ENCODE peak calls at places on chromosomes 16 and 17, in five cellular contexts. W, Q, C, M and A are unnamed samples. For H3K27me3, the result is how much of the 10 kb centered on the place peaks cover.

GRCh38 chr17:72122002-72122310 is 1.1 kb downstream of the SOX9 start:
- DNase-seq in W (no peak), Q (no peak), C (peak), M (no peak), A (no peak)

GRCh38 chr17:39872700-39873099 is 4.7 kb downstream of the ZPBP2 start:
- DNase-seq in W (no peak), Q (peak), C (peak), M (no peak), A (peak)

GRCh38 chr17:20028436-20028835 is 19.3 kb downstream of the SPECC1 start:
- DNase-seq in W (no peak), Q (no peak), C (no peak), M (no peak), A (no peak)

GRCh38 chr16:73154063-73154870 is 106.3 kb upstream of the ZFHX3 start:
- DNase-seq in W (no peak), Q (no peak), C (peak), M (no peak), A (no peak)

GRCh38 chr16:15993541-15993940 is 44.1 kb downstream of the ABCC1 start:
- DNase-seq in W (no peak), Q (no peak), C (peak), M (no peak), A (no peak)

GRCh38 chr17:82752371-82753200 is 721 bp downstream of the TBCD start:
- DNase-seq in W (peak), Q (no peak), C (peak), M (peak), A (no peak)

GRCh38 chr17:62614142-62614541 is 13.3 kb upstream of the MRC2 start:
- DNase-seq in W (no peak), Q (peak), C (peak), M (no peak), A (no peak)

GRCh38 chr16:56312556-56312955 is 112.8 kb downstream of the AMFR start:
- DNase-seq in W (no peak), Q (no peak), C (no peak), M (no peak), A (no peak)

GRCh38 chr16:3822366-3823045 is 58.0 kb downstream of the CREBBP start:
- DNase-seq in W (no peak), Q (no peak), C (peak), M (no peak), A (peak)

GRCh38 chr17:57455063-57455914 is 199.0 kb downstream of the MSI2 start:
- DNase-seq in W (no peak), Q (no peak), C (peak), M (no peak), A (no peak)

GRCh38 chr16:12515346-12515745 is 288.3 kb downstream of the CPPED1 start:
- DNase-seq in W (no peak), Q (no peak), C (no peak), M (no peak), A (no peak)

GRCh38 chr17:44653384-44653783 is 2.9 kb upstream of the MEIOC start:
- DNase-seq in W (no peak), Q (no peak), C (no peak), M (no peak), A (no peak)

GRCh38 chr17:44652727-44653126 is 3.5 kb upstream of the MEIOC start:
- DNase-seq in W (no peak), Q (no peak), C (no peak), M (no peak), A (no peak)

GRCh38 chr17:44651228-44651627 is 5.0 kb upstream of the MEIOC start:
- DNase-seq in W (no peak), Q (no peak), C (no peak), M (no peak), A (no peak)

GRCh38 chr17:44653954-44654353 is 2.3 kb upstream of the MEIOC start:
- DNase-seq in W (no peak), Q (no peak), C (no peak), M (no peak), A (no peak)

GRCh38 chr17:44655983-44656700 is at the start of gene MEIOC:
- DNase-seq in W (peak), Q (no peak), C (peak), M (no peak), A (no peak)
- TF ChIP-seq CTCF in W (no peak), Q (peak), C (no peak), M (no peak), A (peak)

DNA sequence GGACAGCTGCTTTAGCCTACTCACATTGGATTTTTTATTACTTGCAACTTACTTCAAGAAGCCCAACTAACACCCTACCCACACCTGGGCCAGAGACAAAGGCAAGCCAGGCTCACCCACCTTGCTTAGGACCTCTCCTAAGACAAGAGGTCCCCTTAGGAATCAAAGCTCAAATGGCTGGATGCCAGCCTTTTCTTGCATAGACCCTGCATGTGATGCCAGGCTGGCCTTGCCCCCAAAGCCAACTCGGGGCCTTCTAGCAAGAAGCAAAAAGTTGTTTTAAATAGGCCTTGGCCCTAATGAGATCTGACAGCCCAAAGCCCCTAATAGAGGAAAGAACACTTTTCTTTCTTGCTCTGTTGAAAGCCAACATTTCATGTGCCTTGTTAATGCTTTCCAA is 20.7 kb downstream of the GPRC5B start:
- DNase-seq in W (no peak), Q (no peak), C (no peak), M (no peak), A (no peak)
- H3K27ac ChIP-seq in W (no peak), Q (no peak), C (no peak), M (no peak), A (no peak)

DNA sequence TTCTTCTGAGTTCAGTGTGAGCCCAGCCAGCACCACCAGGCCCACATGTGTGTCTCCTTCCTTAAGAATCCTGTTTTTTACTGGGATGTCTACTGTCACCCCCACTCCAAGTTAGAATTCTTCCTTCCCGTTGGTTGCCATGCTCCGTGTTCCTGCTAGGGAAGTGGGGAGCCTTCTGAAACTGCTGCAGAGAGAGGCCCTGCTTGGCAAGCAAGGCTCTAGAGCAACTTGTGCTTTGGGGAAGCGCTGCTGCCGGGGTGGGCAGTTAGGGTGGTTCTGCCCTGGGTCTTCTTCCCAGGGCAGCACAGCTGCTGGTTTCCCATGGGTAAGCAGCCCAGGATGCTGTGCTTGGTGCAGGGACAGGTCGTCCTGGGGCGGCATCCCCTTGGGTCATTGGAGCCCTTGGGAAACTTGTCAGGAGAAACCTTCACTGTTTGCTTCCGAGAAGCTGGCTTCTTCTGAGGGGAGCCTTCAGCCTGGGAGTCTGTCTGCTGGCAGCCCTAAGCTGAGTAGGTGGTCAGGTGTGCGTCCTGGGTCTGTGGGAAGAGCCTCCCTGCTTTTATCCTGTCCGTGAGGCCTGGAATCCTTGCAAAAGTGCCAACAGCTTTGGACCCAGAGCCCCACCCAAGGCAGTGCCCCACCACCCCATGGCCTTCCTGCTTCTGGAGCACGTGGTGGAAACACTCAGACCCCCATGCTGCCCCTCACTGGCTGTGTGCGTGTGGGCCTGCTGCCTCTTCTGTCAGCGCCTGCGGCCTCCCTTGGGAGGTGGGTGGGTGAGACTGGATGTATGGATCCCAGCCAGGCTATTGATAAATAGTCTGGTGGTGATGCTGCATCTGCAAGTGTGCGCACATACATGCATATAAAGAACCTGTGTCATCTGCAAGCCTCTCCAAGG is 71.8 kb downstream of the PLD6 start:
- DNase-seq in W (no peak), Q (no peak), C (no peak), M (no peak), A (no peak)
- H3K27me3 ChIP-seq in W (under half), Q (under half), C (under half), M (under half), A (under half)

GRCh38 chr16:27083861-27084261 is 17.1 kb downstream of the C16orf82 start:
- DNase-seq in W (no peak), Q (no peak), C (no peak), M (no peak), A (no peak)

GRCh38 chr16:27084296-27085065 is 17.8 kb downstream of the C16orf82 start:
- DNase-seq in W (no peak), Q (no peak), C (no peak), M (no peak), A (no peak)

GRCh38 chr16:27085182-27085581 is 18.5 kb downstream of the C16orf82 start:
- DNase-seq in W (no peak), Q (no peak), C (no peak), M (no peak), A (no peak)

GRCh38 chr16:27080870-27081269 is 14.1 kb downstream of the C16orf82 start:
- DNase-seq in W (no peak), Q (no peak), C (no peak), M (no peak), A (no peak)
- TF ChIP-seq CTCF in W (no peak), Q (peak), C (peak), M (peak), A (peak)